ENCODE peak calls at places on chromosomes 1 and 21, in five cellular contexts. B, E, A, J and O are unnamed samples.

GRCh38 chr1:10444795-10445397 is 4.9 kb upstream of the CORT start:
- DNase-seq in B (no peak), E (no peak), A (no peak), J (no peak), O (no peak)

GRCh38 chr1:245458761-245459174 is 304.0 kb downstream of the KIF26B start:
- DNase-seq in B (peak), E (no peak), A (no peak), J (no peak), O (peak)

GRCh38 chr1:35431173-35431599 is 126.0 kb downstream of the KIAA0319L start:
- DNase-seq in B (peak), E (no peak), A (no peak), J (no peak), O (no peak)

GRCh38 chr1:156860113-156860638 is 489 bp upstream of the NTRK1 start:
- DNase-seq in B (peak), E (peak), A (no peak), J (peak), O (peak)

GRCh38 chr1:15017105-15017504 is 136.4 kb upstream of the TMEM51 start:
- DNase-seq in B (no peak), E (no peak), A (no peak), J (no peak), O (no peak)

GRCh38 chr1:30104551-30104950 is 618.8 kb downstream of the MATN1 start:
- DNase-seq in B (no peak), E (no peak), A (no peak), J (no peak), O (no peak)

GRCh38 chr1:168301664-168302320 is 21.1 kb downstream of the TBX19 start:
- DNase-seq in B (peak), E (no peak), A (no peak), J (no peak), O (peak)

GRCh38 chr1:8873506-8874229 is 4.8 kb downstream of the ENO1 start:
- DNase-seq in B (peak), E (peak), A (peak), J (peak), O (peak)

GRCh38 chr21:43190544-43191340 is 21.9 kb downstream of the CRYAA start:
- DNase-seq in B (no peak), E (peak), A (no peak), J (peak), O (no peak)

GRCh38 chr1:237553078-237553477 is 337.6 kb downstream of the ZP4 start:
- DNase-seq in B (no peak), E (no peak), A (no peak), J (no peak), O (no peak)

GRCh38 chr1:244049969-244050834 is 881 bp upstream of the ZBTB18 start:
- DNase-seq in B (no peak), E (peak), A (no peak), J (no peak), O (no peak)

GRCh38 chr1:40817791-40818263 is 34.2 kb downstream of the KCNQ4 start:
- DNase-seq in B (no peak), E (no peak), A (no peak), J (no peak), O (no peak)

GRCh38 chr1:232806071-232806510 is 875 bp downstream of the MAP10 start:
- DNase-seq in B (peak), E (no peak), A (no peak), J (no peak), O (no peak)

GRCh38 chr1:193448682-193449461 is 262.5 kb upstream of the B3GALT2 start:
- DNase-seq in B (no peak), E (no peak), A (no peak), J (no peak), O (no peak)

GRCh38 chr1:226601456-226601855 is 52.9 kb downstream of the STUM start:
- DNase-seq in B (no peak), E (no peak), A (no peak), J (no peak), O (no peak)

GRCh38 chr1:67834246-67834877 is 1.1 kb upstream of the GNG12 start:
- DNase-seq in B (no peak), E (no peak), A (no peak), J (no peak), O (no peak)

GRCh38 chr1:246695136-246695535 is 29.1 kb upstream of the SCCPDH start:
- DNase-seq in B (no peak), E (no peak), A (no peak), J (no peak), O (peak)

GRCh38 chr1:216186816-216187215 is 236.4 kb downstream of the USH2A start:
- DNase-seq in B (no peak), E (no peak), A (no peak), J (no peak), O (peak)

GRCh38 chr1:63319069-63320023 is 3.0 kb upstream of the FOXD3 start:
- DNase-seq in B (no peak), E (peak), A (no peak), J (no peak), O (no peak)

GRCh38 chr21:37849703-37850102 is 66.6 kb downstream of the KCNJ6 start:
- DNase-seq in B (peak), E (no peak), A (no peak), J (no peak), O (no peak)

GRCh38 chr1:34126486-34126885 is 38.5 kb downstream of the CSMD2 start:
- DNase-seq in B (no peak), E (no peak), A (no peak), J (no peak), O (no peak)

GRCh38 chr1:240965581-240966091 is 353.7 kb upstream of the GREM2 start:
- DNase-seq in B (no peak), E (no peak), A (no peak), J (no peak), O (no peak)

GRCh38 chr1:93845554-93846150 is 33.4 kb downstream of the DNTTIP2 start:
- DNase-seq in B (peak), E (no peak), A (no peak), J (no peak), O (peak)

GRCh38 chr1:7534061-7534825 is 236.9 kb upstream of the VAMP3 start:
- DNase-seq in B (no peak), E (peak), A (no peak), J (peak), O (no peak)

GRCh38 chr1:182841368-182841988 is 2.3 kb downstream of the DHX9 start:
- DNase-seq in B (peak), E (no peak), A (no peak), J (no peak), O (peak)

GRCh38 chr1:41876533-41877445 is 41.9 kb downstream of the HIVEP3 start:
- DNase-seq in B (peak), E (no peak), A (no peak), J (no peak), O (no peak)

GRCh38 chr1:53139911-53140310 is 2.5 kb downstream of the SLC1A7 start:
- DNase-seq in B (peak), E (no peak), A (no peak), J (no peak), O (peak)

GRCh38 chr1:91731815-91732214 is 154.1 kb downstream of the TGFBR3 start:
- DNase-seq in B (peak), E (no peak), A (no peak), J (no peak), O (peak)

GRCh38 chr1:86159800-86160199 is 3.2 kb upstream of the COL24A1 start:
- DNase-seq in B (no peak), E (no peak), A (no peak), J (no peak), O (no peak)

GRCh38 chr1:94925561-94926364 is 1.1 kb downstream of the CNN3 start:
- DNase-seq in B (peak), E (peak), A (peak), J (peak), O (peak)
- H3K4me3 ChIP-seq in B (peak), E (peak), A (peak), J (peak), O (peak)

DNA sequence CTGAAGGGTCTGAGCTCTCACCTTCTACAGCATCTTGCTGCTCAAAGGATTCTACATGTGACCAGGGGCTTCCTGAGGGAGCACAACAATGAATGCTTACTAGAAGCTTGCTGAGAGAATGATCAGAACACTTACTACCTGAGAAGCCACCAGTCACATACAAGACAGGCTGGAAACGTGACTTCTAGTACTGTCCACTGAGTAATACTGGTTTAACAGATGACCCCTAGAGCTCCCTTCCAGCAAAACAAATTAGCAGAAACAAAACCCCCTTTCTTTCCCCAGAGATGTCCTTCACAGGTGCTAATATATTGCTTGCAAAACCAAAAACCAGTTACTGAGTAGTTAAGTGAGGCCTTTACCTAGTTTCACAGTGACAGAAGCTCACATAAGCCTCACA is 2.1 kb downstream of the TAF5L start:
- DNase-seq in B (no peak), E (no peak), A (no peak), J (no peak), O (no peak)
- TF ChIP-seq CTCF in B (no peak), E (no peak), A (no peak), J (no peak), O (no peak)

DNA sequence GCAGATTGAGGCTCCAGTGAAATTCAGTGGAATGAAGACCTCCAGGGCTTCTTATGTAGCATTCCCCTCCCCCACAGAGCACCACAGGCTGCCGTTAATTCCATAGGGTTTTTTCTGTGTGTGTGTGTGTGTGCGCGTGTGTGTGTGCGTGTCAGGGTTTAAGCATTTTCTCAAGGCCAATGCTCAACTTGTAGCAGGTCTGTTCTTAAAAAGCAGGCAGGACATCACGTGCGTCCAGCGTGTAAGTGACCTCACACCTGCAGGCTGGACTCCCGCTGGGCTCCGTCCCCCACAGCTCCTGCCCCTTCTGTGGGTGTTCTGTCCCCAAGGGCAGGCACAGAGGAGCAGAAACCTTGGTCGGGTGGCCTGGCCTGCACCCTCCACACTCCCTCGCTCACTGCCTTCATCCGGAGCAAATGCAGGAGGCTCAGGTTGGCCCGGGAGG is 5.3 kb downstream of the PRDM16 start:
- DNase-seq in B (no peak), E (no peak), A (no peak), J (no peak), O (no peak)
- H3K4me3 ChIP-seq in B (no peak), E (no peak), A (no peak), J (no peak), O (no peak)

GRCh38 chr1:234478481-234479309 is at the start of gene TARBP1:
- DNase-seq in B (peak), E (peak), A (peak), J (peak), O (peak)
- TF ChIP-seq CTCF in B (peak), E (no peak), A (no peak), J (no peak), O (no peak)

GRCh38 chr21:35390013-35390776 is 341.1 kb upstream of the RUNX1 start:
- DNase-seq in B (peak), E (no peak), A (no peak), J (no peak), O (peak)
- H3K4me3 ChIP-seq in B (no peak), E (no peak), A (no peak), J (no peak), O (no peak)